ENCODE peak calls at places on chromosomes 7 and 10, in seven cellular contexts. G is HCT116, D is H1, E is SK-N-SH, S is GM12878, V is K562, J is HepG2. K is an unnamed sample.

GRCh38 chr10:7365029-7365750 is 45.6 kb downstream of the SFMBT2 start:
- DNase-seq in S (no peak), D (no peak), G (no peak), J (no peak), E (no peak), V (no peak), K (no peak)

GRCh38 chr7:120988591-120989299 is at the start of gene CPED1:
- DNase-seq in E (peak), S (no peak), G (no peak), J (peak), V (peak), D (no peak), K (no peak)

GRCh38 chr7:636396-636795 is 90.1 kb upstream of the DNAAF5 start:
- DNase-seq in E (no peak), D (no peak), V (peak), J (peak), S (no peak), G (peak), K (peak)

GRCh38 chr7:151207315-151207714 is 3.0 kb downstream of the H2BK1 start:
- DNase-seq in E (no peak), S (no peak), J (no peak), D (no peak), V (no peak), G (no peak), K (no peak)

GRCh38 chr7:104943502-104944343 is 70.3 kb upstream of the KMT2E start:
- DNase-seq in D (no peak), S (peak), G (peak), V (peak), E (peak), J (peak), K (no peak)

GRCh38 chr7:40749877-40750276 is 615.1 kb downstream of the SUGCT start:
- DNase-seq in D (no peak), J (no peak), S (no peak), G (no peak), E (no peak), V (no peak), K (no peak)

GRCh38 chr10:4902571-4903011 is 60.6 kb upstream of the AKR1C1 start:
- DNase-seq in V (no peak), D (no peak), E (no peak), S (no peak), J (peak), G (no peak), K (no peak)

GRCh38 chr7:130084037-130084875 is 13.9 kb downstream of the KLHDC10 start:
- DNase-seq in V (peak), J (peak), E (no peak), D (no peak), S (no peak), G (no peak), K (no peak)

GRCh38 chr10:70078329-70078728 is 25.7 kb downstream of the MACROH2A2 start:
- DNase-seq in E (no peak), G (no peak), S (no peak), D (no peak), V (no peak), J (no peak), K (no peak)

GRCh38 chr10:116041948-116042347 is 231.1 kb downstream of the GFRA1 start:
- DNase-seq in V (no peak), D (no peak), E (no peak), G (no peak), S (no peak), J (no peak), K (no peak)

GRCh38 chr10:123655763-123656162 is 10.4 kb upstream of the GPR26 start:
- DNase-seq in G (no peak), S (no peak), V (no peak), J (no peak), E (no peak), D (peak), K (no peak)

GRCh38 chr10:132385721-132386418 is 11.1 kb upstream of the PWWP2B start:
- DNase-seq in E (no peak), J (no peak), G (no peak), D (no peak), V (no peak), S (no peak), K (no peak)

GRCh38 chr7:137081694-137082093 is 213.2 kb downstream of the CHRM2 start:
- DNase-seq in V (no peak), J (no peak), S (no peak), E (peak), D (no peak), G (no peak), K (no peak)

GRCh38 chr7:121525155-121525819 is 129.2 kb upstream of the FAM3C start:
- DNase-seq in J (no peak), E (no peak), G (no peak), S (no peak), V (no peak), D (no peak), K (no peak)

GRCh38 chr10:77490512-77490911 is 147.1 kb downstream of the KCNMA1 start:
- DNase-seq in S (no peak), G (no peak), E (no peak), V (no peak), D (no peak), J (no peak), K (no peak)

DNA sequence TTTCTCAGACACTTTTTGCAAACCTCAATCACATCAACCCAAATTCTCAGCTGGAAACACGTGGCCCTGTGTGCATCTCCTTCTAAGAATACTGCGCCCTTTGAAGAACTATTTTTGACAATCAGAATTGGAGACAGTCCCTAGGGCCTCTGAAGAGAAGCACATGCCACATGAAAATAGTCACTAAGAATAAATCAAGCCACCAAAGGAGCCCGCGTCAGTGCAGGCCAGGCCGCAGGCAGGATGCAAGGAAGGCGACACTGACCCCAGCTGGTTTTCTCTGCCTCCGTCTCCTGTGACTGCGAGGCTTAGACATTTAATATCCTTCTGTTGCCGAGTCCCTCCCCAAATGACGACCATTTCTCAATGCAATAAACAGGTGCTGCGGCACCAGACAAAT is 88.0 kb upstream of the ADAM12 start:
- DNase-seq in J (no peak), D (no peak), S (no peak), G (no peak), E (no peak), V (no peak), K (peak)
- TF ChIP-seq JUND in J (no peak), D (no peak), S (no peak), G (no peak), E (no peak), V (no peak), K (no peak)

DNA sequence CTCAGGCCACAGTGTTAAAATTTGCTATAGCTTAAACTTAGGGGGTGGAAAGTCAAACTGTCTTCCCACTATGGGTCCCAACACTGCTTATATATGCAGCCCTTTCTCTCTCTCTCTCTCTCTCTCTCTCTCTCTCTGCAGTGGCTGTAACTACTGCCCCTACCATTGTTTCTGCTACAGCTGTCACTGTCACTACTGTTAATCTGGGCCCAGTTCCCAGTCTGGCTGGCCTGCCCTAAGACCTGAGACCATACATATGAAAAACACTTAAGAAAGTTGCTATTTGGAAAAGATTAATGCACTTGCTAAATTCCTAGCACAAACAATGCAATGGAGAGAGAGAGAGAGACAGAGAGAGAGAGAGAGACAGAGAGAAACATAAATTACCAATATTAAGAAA is 78.6 kb downstream of the THSD7A start:
- DNase-seq in G (no peak), E (no peak), D (no peak), J (no peak), V (no peak), S (no peak), K (no peak)
- TF ChIP-seq JUND in G (no peak), E (no peak), D (no peak), J (no peak), V (no peak), S (no peak), K (no peak)

GRCh38 chr10:10209152-10209551 is 808.5 kb upstream of the CELF2 start:
- DNase-seq in J (no peak), V (no peak), E (no peak), D (no peak), G (no peak), S (no peak), K (no peak)

GRCh38 chr10:10207538-10207937 is 810.1 kb upstream of the CELF2 start:
- DNase-seq in G (no peak), S (no peak), J (no peak), D (no peak), V (no peak), E (no peak), K (no peak)

GRCh38 chr10:10211409-10211808 is 806.3 kb upstream of the CELF2 start:
- DNase-seq in S (no peak), E (no peak), J (no peak), G (no peak), D (no peak), V (no peak), K (no peak)

GRCh38 chr10:10204415-10204814 is 813.3 kb upstream of the CELF2 start:
- DNase-seq in S (no peak), D (no peak), V (no peak), G (no peak), E (no peak), J (no peak), K (no peak)

GRCh38 chr10:10208156-10208555 is 809.5 kb upstream of the CELF2 start:
- DNase-seq in S (no peak), V (no peak), E (no peak), G (no peak), D (no peak), J (no peak), K (no peak)
- TF ChIP-seq JUND in S (no peak), V (no peak), E (no peak), G (no peak), D (no peak), J (no peak), K (no peak)

GRCh38 chr7:4216016-4216415 is 466.1 kb upstream of the FOXK1 start:
- DNase-seq in S (no peak), E (no peak), D (no peak), V (no peak), J (no peak), G (no peak), K (no peak)
- TF ChIP-seq JUND in S (no peak), E (no peak), D (no peak), V (no peak), J (no peak), G (no peak), K (no peak)

GRCh38 chr10:35372329-35372728 is 36.0 kb downstream of the CCNY start:
- DNase-seq in D (no peak), V (no peak), E (no peak), J (no peak), S (no peak), G (no peak), K (no peak)
- TF ChIP-seq JUND in D (no peak), V (no peak), E (no peak), J (no peak), S (no peak), G (no peak), K (no peak)

GRCh38 chr10:80408198-80409085 is at the start of gene PRXL2A:
- DNase-seq in G (no peak), J (peak), S (no peak), D (peak), E (peak), V (peak), K (peak)
- TF ChIP-seq JUND in G (no peak), J (no peak), S (no peak), D (no peak), E (no peak), V (no peak), K (no peak)

DNA sequence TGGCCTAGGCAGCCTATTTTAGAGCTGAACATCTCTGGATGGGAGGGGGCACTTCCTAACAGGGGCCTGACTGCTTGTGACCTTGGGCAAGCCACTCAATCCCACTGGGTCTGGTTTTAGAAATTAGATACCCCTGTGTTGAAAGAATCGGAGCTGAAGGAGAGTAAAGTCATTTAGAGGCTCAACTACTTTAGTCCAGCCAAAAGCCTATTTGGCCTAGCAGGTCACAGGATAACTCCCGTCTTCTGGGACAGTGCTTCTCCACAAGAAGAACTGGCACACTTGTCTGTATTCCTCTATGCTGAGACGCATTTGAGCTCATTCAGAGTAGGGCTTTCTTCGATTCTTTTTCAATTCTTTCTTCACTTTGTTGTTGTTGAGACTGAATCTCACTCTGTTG is 224.2 kb downstream of the CHCHD3 start:
- DNase-seq in J (no peak), D (no peak), S (no peak), V (no peak), E (no peak), G (no peak), K (no peak)
- TF ChIP-seq JUND in J (no peak), D (no peak), S (no peak), V (no peak), E (no peak), G (no peak), K (no peak)

GRCh38 chr10:76469675-76470074 is 1038.3 kb downstream of the LRMDA start:
- DNase-seq in E (no peak), D (no peak), V (no peak), S (no peak), G (no peak), J (no peak), K (no peak)
- TF ChIP-seq JUND in E (no peak), D (no peak), V (no peak), S (no peak), G (no peak), J (no peak), K (no peak)

DNA sequence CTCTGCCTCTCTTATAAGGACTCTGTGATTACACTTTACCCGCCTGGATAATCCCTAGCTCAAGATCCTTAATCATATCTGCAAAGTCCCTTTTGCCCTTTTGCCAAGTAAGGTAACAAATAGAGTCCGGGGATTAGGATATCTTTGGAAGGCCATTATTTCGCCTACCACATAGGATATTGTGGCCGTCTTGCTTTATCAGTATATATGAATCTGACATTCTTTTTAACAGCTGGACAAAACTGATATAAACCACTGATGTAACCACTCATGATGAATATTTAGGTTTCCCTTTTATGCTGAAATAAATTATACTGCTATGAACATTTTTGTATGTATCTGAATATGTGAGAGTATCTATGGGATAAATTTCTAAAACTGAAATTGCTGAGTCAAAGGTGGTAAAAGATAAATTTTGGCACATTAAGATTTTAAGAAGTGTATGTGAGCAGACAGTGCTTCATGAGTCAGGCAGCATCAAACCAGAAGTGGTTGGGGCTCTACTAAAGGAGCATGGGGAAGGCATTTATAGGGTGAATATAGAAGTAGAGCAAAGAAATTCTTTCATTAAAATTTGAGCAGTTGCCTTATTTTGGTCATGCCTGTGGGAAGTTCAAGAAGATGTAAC is 44.7 kb downstream of the AVL9 start:
- DNase-seq in G (no peak), V (no peak), D (no peak), E (no peak), J (no peak), S (no peak), K (no peak)
- TF ChIP-seq JUND in G (no peak), V (no peak), D (no peak), E (no peak), J (no peak), S (no peak), K (no peak)

GRCh38 chr7:119196183-119196582 is 971.7 kb downstream of the ANKRD7 start:
- DNase-seq in S (no peak), J (no peak), V (no peak), G (no peak), D (no peak), E (no peak), K (no peak)

GRCh38 chr7:119197172-119197871 is 972.8 kb downstream of the ANKRD7 start:
- DNase-seq in S (no peak), V (no peak), E (no peak), J (no peak), G (no peak), D (no peak), K (no peak)

DNA sequence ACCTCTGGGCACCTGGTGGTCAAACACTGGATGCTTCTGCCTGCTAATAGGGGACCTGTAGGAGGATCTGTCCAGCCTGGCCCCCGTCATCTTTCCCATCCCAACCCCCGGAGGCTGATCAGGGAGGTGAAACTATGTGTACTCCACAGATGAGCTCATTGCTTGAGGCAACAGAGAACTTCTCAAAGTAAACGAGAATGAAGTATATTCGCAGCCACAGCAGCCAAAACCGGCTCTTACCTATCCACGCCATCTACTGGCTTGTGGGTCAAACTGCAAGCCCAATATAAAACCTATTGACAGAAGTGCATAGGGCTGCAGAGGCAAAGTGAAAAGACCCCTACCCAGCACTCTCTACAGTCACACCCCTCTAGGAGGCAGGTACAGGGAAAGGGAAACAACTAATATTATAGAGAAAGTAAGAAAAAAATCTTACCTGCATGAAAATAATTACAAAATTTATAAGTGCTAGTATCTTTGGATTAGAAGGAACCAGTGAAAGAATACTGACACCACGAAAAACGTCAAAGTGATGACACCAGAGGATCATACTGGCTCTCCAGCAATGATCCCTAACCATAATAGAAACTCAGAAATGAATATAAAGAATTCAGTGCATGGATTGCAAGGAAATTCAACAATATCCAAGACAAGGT is 973.5 kb downstream of the ANKRD7 start:
- DNase-seq in S (peak), D (peak), G (peak), J (peak), E (peak), V (no peak), K (peak)
- TF ChIP-seq JUND in S (no peak), D (no peak), G (no peak), J (no peak), E (no peak), V (no peak), K (no peak)

K was measured in T47D.